ENCODE peak calls at places on chromosomes 5 and 9, in four cellular contexts. X is ovary, N is A549, Z is suprapubic skin. B is an unnamed sample.
A peak's percentile ranks its signal among the peaks of the same experiment; 100 is the strongest.

GRCh38 chr9:130191749-130192120 is 19.5 kb downstream of the NCS1 start:
- DNase-seq in X (no peak), Z (no peak), N (no peak), B (no peak)

GRCh38 chr9:22124263-22125011 is 115.3 kb upstream of the CDKN2B start:
- DNase-seq in Z (no peak), N (peak; percentile 14), X (no peak), B (peak; percentile 35)

GRCh38 chr5:160254706-160255105 is 25.4 kb downstream of the FABP6 start:
- DNase-seq in X (no peak), N (no peak), Z (no peak), B (no peak)

GRCh38 chr9:96418920-96419690 is 935 bp upstream of the ZNF367 start:
- DNase-seq in Z (peak; percentile 83), X (peak; percentile 61), N (peak; percentile 58), B (peak; percentile 86)

GRCh38 chr9:25513509-25514033 is 164.7 kb downstream of the TUSC1 start:
- DNase-seq in Z (no peak), X (no peak), N (no peak), B (no peak)

GRCh38 chr9:75087279-75087823 is 604 bp downstream of the NMRK1 start:
- DNase-seq in X (peak; percentile 46), Z (no peak), N (peak; percentile 20), B (peak; percentile 63)

GRCh38 chr9:132546148-132547051 is 36.0 kb upstream of the BARHL1 start:
- DNase-seq in X (no peak), N (peak; percentile 50), Z (no peak), B (no peak)

GRCh38 chr5:64635056-64635686 is 55.1 kb upstream of the SHISAL2B start:
- DNase-seq in Z (no peak), X (no peak), N (peak; percentile 7), B (no peak)

GRCh38 chr5:16980983-16981382 is 44.9 kb upstream of the MYO10 start:
- DNase-seq in X (no peak), Z (no peak), N (no peak), B (no peak)

GRCh38 chr9:86827893-86828292 is 119.4 kb downstream of the GAS1 start:
- DNase-seq in Z (no peak), N (no peak), X (peak; percentile 35), B (no peak)

GRCh38 chr5:176611435-176611834 is 1.5 kb upstream of the GPRIN1 start:
- DNase-seq in N (no peak), Z (no peak), X (peak; percentile 62), B (peak; percentile 76)

GRCh38 chr5:5386329-5386728 is 36.1 kb upstream of the ICE1 start:
- DNase-seq in N (no peak), X (no peak), Z (no peak), B (no peak)

GRCh38 chr5:143796753-143797152 is 15.2 kb upstream of the HMHB1 start:
- DNase-seq in X (no peak), N (no peak), Z (no peak), B (no peak)

GRCh38 chr5:144427871-144428270 is 257.2 kb downstream of the KCTD16 start:
- DNase-seq in N (no peak), X (no peak), Z (no peak), B (no peak)

GRCh38 chr9:77021289-77021927 is 2.0 kb downstream of the FOXB2 start:
- DNase-seq in N (no peak), X (no peak), Z (no peak), B (no peak)

GRCh38 chr9:114282926-114283325 is 40.0 kb upstream of the ORM1 start:
- DNase-seq in Z (peak; percentile 58), N (no peak), X (peak; percentile 31), B (no peak)

GRCh38 chr9:133048595-133048994 is 13.2 kb upstream of the CEL start:
- DNase-seq in X (no peak), Z (no peak), N (peak; percentile 46), B (peak; percentile 31)

DNA sequence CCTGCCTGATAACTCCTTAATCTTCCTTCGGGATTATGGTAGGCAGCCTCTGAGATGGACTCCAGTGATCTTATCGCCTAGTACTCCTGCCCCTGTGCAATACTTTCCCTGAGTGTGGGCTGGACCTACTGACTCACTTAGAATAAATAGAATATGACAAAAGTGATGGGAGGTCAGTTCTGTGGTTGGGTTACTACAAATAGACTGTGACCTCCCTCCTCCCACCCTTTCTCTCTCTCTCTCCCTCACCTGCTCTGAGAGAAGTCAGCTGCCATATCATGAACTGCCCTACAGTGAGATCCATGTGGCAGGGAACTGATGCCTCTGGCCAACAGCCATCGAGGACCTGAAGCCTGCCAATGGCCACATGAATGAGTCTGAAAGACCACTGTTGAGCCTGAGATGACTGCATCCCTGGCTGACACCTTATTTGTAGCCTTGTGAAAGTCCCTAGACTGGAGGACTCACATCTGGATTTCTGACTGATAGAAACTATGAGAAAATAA is 31.7 kb downstream of the NRG2 start:
- DNase-seq in N (no peak), X (no peak), Z (no peak), B (no peak)
- TF ChIP-seq EP300 in N (no peak), X (no peak), Z (no peak), B (no peak)

DNA sequence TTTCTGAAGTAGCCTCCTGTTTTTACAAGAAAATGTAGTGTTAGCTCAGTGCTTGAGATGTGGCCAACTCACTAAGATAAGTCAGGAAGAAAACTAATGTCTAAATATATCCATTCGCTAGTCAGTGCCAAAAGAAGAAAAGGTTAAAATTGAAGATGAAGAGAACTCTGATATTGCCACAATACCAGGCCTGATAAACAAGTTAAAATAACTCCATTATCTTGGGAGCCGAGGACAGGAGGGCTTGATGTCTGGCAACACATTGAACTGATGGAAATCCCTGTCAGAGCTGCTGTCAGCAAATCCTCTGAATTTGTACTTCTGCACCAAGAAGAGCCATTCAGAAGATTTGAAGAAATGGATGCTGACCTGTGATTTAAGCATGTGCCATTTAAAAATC is 103.4 kb downstream of the LRRC70 start:
- DNase-seq in Z (no peak), X (no peak), N (no peak), B (no peak)
- H3K27ac ChIP-seq in Z (no peak overlapping the region), X (no peak overlapping the region), N (no peak overlapping the region), B (no peak overlapping the region)

GRCh38 chr9:127124091-127124490 is 1.7 kb upstream of the ANGPTL2 start:
- DNase-seq in X (no peak), N (no peak), Z (no peak), B (no peak)

GRCh38 chr9:127124792-127125191 is 2.4 kb upstream of the ANGPTL2 start:
- DNase-seq in N (no peak), X (no peak), Z (no peak), B (no peak)

GRCh38 chr9:127123239-127123935 is 952 bp upstream of the ANGPTL2 start:
- DNase-seq in X (peak; percentile 82), N (no peak), Z (no peak), B (no peak)

GRCh38 chr9:127121628-127122175 is 733 bp downstream of the ANGPTL2 start:
- DNase-seq in Z (no peak), X (peak; percentile 52), N (no peak), B (no peak)

DNA sequence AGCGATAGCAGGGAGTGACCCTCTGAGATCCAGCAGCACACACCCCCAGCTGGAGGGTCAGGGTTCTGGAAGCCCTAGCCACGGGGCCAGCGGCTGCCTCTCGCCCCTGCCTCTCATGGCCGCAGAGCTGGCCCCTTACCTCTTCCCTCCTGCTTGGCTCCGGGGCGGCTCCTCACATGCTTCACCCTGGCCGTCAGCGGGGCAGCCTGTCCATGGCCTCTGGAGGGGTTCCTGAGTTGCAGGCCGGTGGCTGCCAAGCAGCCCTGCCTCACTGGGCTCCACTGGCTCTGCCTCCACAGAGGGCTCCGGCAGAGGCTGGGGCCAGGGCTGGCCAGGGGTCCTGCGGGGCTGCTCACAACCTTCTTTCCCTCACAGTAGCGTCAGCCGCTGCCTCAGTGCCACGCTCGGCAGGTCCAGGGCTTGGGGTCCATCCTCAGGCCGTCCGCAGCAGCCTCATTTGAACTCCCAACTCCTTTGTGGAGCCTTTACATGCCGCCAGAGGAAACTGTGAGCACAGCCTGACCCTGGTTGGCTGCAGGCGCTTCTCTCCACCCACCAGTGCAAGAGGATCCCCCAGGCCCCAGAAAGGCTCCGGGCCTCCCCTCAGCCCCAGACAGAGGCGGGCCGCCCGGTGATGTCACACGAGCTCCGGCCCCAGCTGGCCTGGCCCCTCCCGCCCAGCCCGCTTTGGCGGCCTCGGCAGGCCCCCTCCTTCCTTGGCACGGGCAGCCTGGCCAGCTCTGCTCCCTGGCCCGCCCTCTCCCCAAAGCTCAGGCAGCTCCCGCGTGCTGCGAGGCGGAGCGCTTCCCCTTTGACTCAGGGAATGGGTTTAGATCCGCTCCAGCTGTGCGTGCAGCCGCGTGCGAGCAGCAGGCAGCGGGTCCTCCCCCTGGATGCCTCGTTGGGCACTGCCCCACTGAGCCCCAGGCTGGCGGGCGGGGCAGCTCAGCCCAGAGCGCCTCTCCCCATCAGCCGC is at the start of gene ANGPTL2:
- DNase-seq in Z (peak; percentile 91), X (peak; percentile 95), N (no peak), B (peak; percentile 78)
- TF ChIP-seq EP300 in Z (no peak), X (peak; percentile 44), N (no peak), B (peak; percentile 33)

DNA sequence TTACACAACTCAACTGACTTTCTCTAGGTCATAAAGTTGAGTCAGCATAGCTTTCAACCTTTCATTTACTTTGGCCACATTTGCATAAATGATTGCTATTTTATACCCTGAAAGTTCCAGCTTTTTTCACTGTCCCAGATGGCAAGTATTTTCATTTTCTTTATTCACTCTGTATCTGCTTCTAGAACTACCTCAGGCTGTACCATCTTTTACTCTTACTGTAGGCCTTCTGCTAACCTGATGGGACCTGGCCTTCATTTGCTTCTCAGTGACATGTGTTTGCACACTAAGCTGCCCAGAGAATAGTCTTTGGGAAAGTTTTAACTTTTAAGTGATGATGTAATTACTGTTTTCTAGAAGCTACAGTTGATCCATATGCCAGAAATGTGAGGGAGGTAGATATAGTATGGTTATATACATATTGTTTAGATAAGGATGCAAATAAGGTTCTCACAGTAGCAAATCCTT is 115.3 kb downstream of the CDC42SE2 start:
- DNase-seq in N (no peak), Z (no peak), X (no peak), B (no peak)
- H3K27ac ChIP-seq in N (peak overlapping the region; percentile 57), Z (peak overlapping the region; percentile 64), X (peak overlapping the region; percentile 20), B (peak overlapping the region; percentile 62)

GRCh38 chr5:126503602-126504104 is 80.4 kb downstream of the GRAMD2B start:
- DNase-seq in N (no peak), Z (no peak), X (peak; percentile 69), B (no peak)
- TF ChIP-seq EP300 in N (no peak), Z (no peak), X (peak; percentile 13), B (peak; percentile 13)

GRCh38 chr5:125004009-125004408 is 257.6 kb upstream of the ZNF608 start:
- DNase-seq in X (no peak), Z (no peak), N (no peak), B (no peak)
- H3K27ac ChIP-seq in X (no peak overlapping the region), Z (no peak overlapping the region), N (no peak overlapping the region), B (no peak overlapping the region)

GRCh38 chr9:125548141-125548540 is 158.9 kb downstream of the MAPKAP1 start:
- DNase-seq in Z (no peak), X (no peak), N (no peak), B (no peak)

GRCh38 chr9:125551781-125552180 is 155.2 kb downstream of the MAPKAP1 start:
- DNase-seq in X (no peak), Z (no peak), N (no peak), B (no peak)

GRCh38 chr9:125550633-125551032 is 156.4 kb downstream of the MAPKAP1 start:
- DNase-seq in X (no peak), Z (no peak), N (no peak), B (no peak)

GRCh38 chr9:125549465-125550215 is 157.4 kb downstream of the MAPKAP1 start:
- DNase-seq in X (peak; percentile 71), N (no peak), Z (no peak), B (peak; percentile 19)

GRCh38 chr9:125550216-125550614 is 156.8 kb downstream of the MAPKAP1 start:
- DNase-seq in Z (no peak), N (no peak), X (no peak), B (no peak)
- TF ChIP-seq EP300 in Z (no peak), N (no peak), X (no peak), B (no peak)

B was measured in transverse colon.